ENCODE peak calls at places on chromosome X, in five cellular contexts. P is adrenal gland, E is right lobe of liver, X is prostate gland, C is heart left ventricle. U is an unnamed sample.

GRCh38 chrX:110699109-110699508 is 96.5 kb downstream of the CHRDL1 start:
- DNase-seq in P (no peak), E (no peak), X (no peak), C (no peak), U (no peak)

GRCh38 chrX:106168107-106168506 is at the start of gene PWWP3B:
- DNase-seq in P (no peak), E (no peak), X (peak; percentile 16), C (peak; percentile 17), U (peak; percentile 83)

GRCh38 chrX:131762802-131763234 is 218.9 kb downstream of the OR13H1 start:
- DNase-seq in P (peak; percentile 80), E (no peak), X (no peak), C (no peak), U (no peak)

GRCh38 chrX:46903458-46904242 is 8.6 kb upstream of the JADE3 start:
- DNase-seq in P (peak; percentile 79), E (peak; percentile 88), X (peak; percentile 75), C (peak; percentile 78), U (peak; percentile 87)

GRCh38 chrX:30521440-30522182 is 56.0 kb downstream of the TASL start:
- DNase-seq in P (no peak), E (no peak), X (no peak), C (no peak), U (no peak)

GRCh38 chrX:71216446-71216845 is 6.6 kb upstream of the GJB1 start:
- DNase-seq in P (no peak), E (no peak), X (no peak), C (no peak), U (peak; percentile 8)

GRCh38 chrX:133434197-133434820 is 19.0 kb upstream of the GPC4 start:
- DNase-seq in P (no peak), E (no peak), X (no peak), C (no peak), U (no peak)

GRCh38 chrX:40578039-40578438 is 2.7 kb upstream of the ATP6AP2 start:
- DNase-seq in P (no peak), E (no peak), X (no peak), C (no peak), U (no peak)

GRCh38 chrX:78102100-78102499 is 1.9 kb upstream of the PGK1 start:
- DNase-seq in P (no peak), E (no peak), X (no peak), C (no peak), U (no peak)

GRCh38 chrX:138745215-138745614 is 33.7 kb upstream of the FGF13 start:
- DNase-seq in P (peak; percentile 41), E (no peak), X (peak; percentile 23), C (no peak), U (no peak)

GRCh38 chrX:35890699-35891098 is 28.8 kb upstream of the CFAP47 start:
- DNase-seq in P (peak; percentile 14), E (no peak), X (peak; percentile 4), C (peak; percentile 6), U (peak; percentile 65)

GRCh38 chrX:96372313-96373046 is 312.2 kb upstream of the DIAPH2 start:
- DNase-seq in P (peak; percentile 17), E (no peak), X (peak; percentile 4), C (peak; percentile 5), U (peak; percentile 1)

GRCh38 chrX:96373047-96373355 is 311.6 kb upstream of the DIAPH2 start:
- DNase-seq in P (no peak), E (no peak), X (no peak), C (no peak), U (no peak)
- TF ChIP-seq CTCF in P (no peak), E (no peak), X (no peak), C (no peak), U (no peak)

GRCh38 chrX:69503228-69503834 is 795 bp upstream of the NALF2 start:
- DNase-seq in P (no peak), E (no peak), X (peak; percentile 28), C (no peak), U (peak; percentile 79)
- H3K4me1 ChIP-seq in P (no peaks in the 10 kb centered on the region), E (no peaks in the 10 kb centered on the region), X (no peaks in the 10 kb centered on the region), C (no peaks in the 10 kb centered on the region), U (no peaks in the 10 kb centered on the region)

GRCh38 chrX:151999813-152000212 is 25.3 kb upstream of the GABRE start:
- DNase-seq in P (no peak), E (no peak), X (no peak), C (no peak), U (no peak)
- TF ChIP-seq POLR2A in P (no peak), E (no peak), X (no peak), C (no peak), U (no peak)

GRCh38 chrX:108022491-108023089 is 22.3 kb upstream of the VSIG1 start:
- DNase-seq in P (no peak), E (no peak), X (no peak), C (no peak), U (no peak)
- TF ChIP-seq CTCF in P (no peak), E (no peak), X (no peak), C (no peak), U (no peak)

GRCh38 chrX:134570509-134570846 is 87.8 kb downstream of the PLAC1 start:
- DNase-seq in P (no peak), E (no peak), X (no peak), C (no peak), U (no peak)
- H3K4me1 ChIP-seq in P (no peaks in the 10 kb centered on the region), E (no peaks in the 10 kb centered on the region), X (no peaks in the 10 kb centered on the region), C (peaks cover 11% of the 10 kb centered on the region), U (no peaks in the 10 kb centered on the region)

GRCh38 chrX:154382483-154383069 is 3.5 kb downstream of the EMD start:
- DNase-seq in P (no peak), E (no peak), X (no peak), C (no peak), U (no peak)
- TF ChIP-seq POLR2A in P (no peak), E (no peak), X (no peak), C (no peak), U (no peak)

GRCh38 chrX:3504916-3505315 is 158.5 kb upstream of the MXRA5 start:
- DNase-seq in P (no peak), E (no peak), X (no peak), C (no peak), U (no peak)
- TF ChIP-seq CTCF in P (no peak), E (no peak), X (no peak), C (no peak), U (no peak)

DNA sequence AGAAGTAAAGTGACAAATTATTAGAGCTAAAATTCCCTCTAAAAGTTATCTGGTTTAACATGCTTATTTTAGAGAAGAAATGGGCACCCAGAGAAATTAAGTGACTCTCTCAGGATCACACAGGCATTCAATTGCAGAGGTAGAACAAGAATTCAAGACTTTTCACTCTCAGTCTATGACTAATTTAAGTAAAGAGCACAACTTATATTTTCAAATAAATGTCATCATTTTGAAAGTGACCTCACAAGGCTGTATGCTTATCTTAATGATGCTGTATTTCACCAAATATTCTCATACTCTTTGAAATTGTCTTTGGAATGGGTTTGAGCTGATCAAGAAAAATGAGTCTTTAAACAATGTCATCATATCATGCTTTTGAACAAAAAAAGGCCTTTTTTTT is 15.3 kb downstream of the GPR174 start:
- DNase-seq in P (no peak), E (no peak), X (no peak), C (no peak), U (no peak)
- H3K4me1 ChIP-seq in P (no peaks in the 10 kb centered on the region), E (no peaks in the 10 kb centered on the region), X (no peaks in the 10 kb centered on the region), C (no peaks in the 10 kb centered on the region), U (peaks cover 4% of the 10 kb centered on the region)

GRCh38 chrX:24055043-24055356 is 244 bp downstream of the EIF2S3 start:
- DNase-seq in P (no peak), E (no peak), X (no peak), C (no peak), U (no peak)
- TF ChIP-seq POLR2A in P (no peak), E (no peak), X (no peak), C (no peak), U (no peak)

U was measured in thyroid gland.